ENCODE peak calls at places on chromosome 9, in seven cellular contexts. One of them, this sample, is unnamed.

GRCh38 chr9:18327106-18327505 is 146.8 kb upstream of the ADAMTSL1 start:
- DNase-seq in breast epithelium: no peak
- DNase-seq in epithelial cell of esophagus: no peak
- DNase-seq in thyroid gland: no peak
- DNase-seq in psoas muscle: no peak
- DNase-seq in spleen: no peak
- DNase-seq in tibial nerve: no peak
- DNase-seq in this sample: no peak

GRCh38 chr9:35618854-35619799 is 914 bp upstream of the CD72 start:
- DNase-seq in tibial nerve: no peak
- DNase-seq in epithelial cell of esophagus: no peak
- DNase-seq in breast epithelium: no peak
- DNase-seq in spleen: peak
- DNase-seq in psoas muscle: peak
- DNase-seq in thyroid gland: peak
- DNase-seq in this sample: no peak

GRCh38 chr9:100911273-100911672 is 117.3 kb upstream of the PLPPR1 start:
- DNase-seq in epithelial cell of esophagus: no peak
- DNase-seq in psoas muscle: no peak
- DNase-seq in spleen: no peak
- DNase-seq in breast epithelium: no peak
- DNase-seq in thyroid gland: no peak
- DNase-seq in tibial nerve: no peak
- DNase-seq in this sample: no peak

GRCh38 chr9:100445161-100445902 is 18.4 kb downstream of the MSANTD3 start:
- DNase-seq in breast epithelium: no peak
- DNase-seq in psoas muscle: no peak
- DNase-seq in spleen: no peak
- DNase-seq in thyroid gland: no peak
- DNase-seq in epithelial cell of esophagus: no peak
- DNase-seq in tibial nerve: no peak
- DNase-seq in this sample: no peak

GRCh38 chr9:135501261-135502167 is 1.0 kb downstream of the MRPS2 start:
- DNase-seq in epithelial cell of esophagus: no peak
- DNase-seq in spleen: peak
- DNase-seq in breast epithelium: no peak
- DNase-seq in psoas muscle: no peak
- DNase-seq in tibial nerve: no peak
- DNase-seq in thyroid gland: no peak
- DNase-seq in this sample: no peak

GRCh38 chr9:116103976-116104820 is 49.4 kb upstream of the PAPPA start:
- DNase-seq in thyroid gland: no peak
- DNase-seq in tibial nerve: no peak
- DNase-seq in psoas muscle: no peak
- DNase-seq in spleen: no peak
- DNase-seq in breast epithelium: no peak
- DNase-seq in epithelial cell of esophagus: peak
- DNase-seq in this sample: no peak

GRCh38 chr9:106085479-106085878 is 391.1 kb downstream of the TMEM38B start:
- DNase-seq in spleen: no peak
- DNase-seq in breast epithelium: no peak
- DNase-seq in epithelial cell of esophagus: no peak
- DNase-seq in thyroid gland: no peak
- DNase-seq in psoas muscle: no peak
- DNase-seq in tibial nerve: no peak
- DNase-seq in this sample: no peak

GRCh38 chr9:35452481-35452880 is 37.4 kb upstream of the RUSC2 start:
- DNase-seq in tibial nerve: no peak
- DNase-seq in epithelial cell of esophagus: no peak
- DNase-seq in spleen: no peak
- DNase-seq in breast epithelium: no peak
- DNase-seq in thyroid gland: no peak
- DNase-seq in psoas muscle: no peak
- DNase-seq in this sample: no peak

GRCh38 chr9:101495810-101496209 is 37.8 kb upstream of the RNF20 start:
- DNase-seq in tibial nerve: no peak
- DNase-seq in breast epithelium: no peak
- DNase-seq in psoas muscle: no peak
- DNase-seq in thyroid gland: no peak
- DNase-seq in spleen: no peak
- DNase-seq in epithelial cell of esophagus: peak
- DNase-seq in this sample: no peak

GRCh38 chr9:93231121-93231694 is 47.3 kb downstream of the WNK2 start:
- DNase-seq in tibial nerve: peak
- DNase-seq in thyroid gland: peak
- DNase-seq in psoas muscle: peak
- DNase-seq in spleen: peak
- DNase-seq in breast epithelium: no peak
- DNase-seq in epithelial cell of esophagus: no peak
- DNase-seq in this sample: peak

GRCh38 chr9:16866542-16866941 is 3.9 kb downstream of the BNC2 start:
- DNase-seq in psoas muscle: no peak
- DNase-seq in epithelial cell of esophagus: no peak
- DNase-seq in spleen: no peak
- DNase-seq in tibial nerve: no peak
- DNase-seq in breast epithelium: no peak
- DNase-seq in thyroid gland: no peak
- DNase-seq in this sample: no peak

GRCh38 chr9:24986331-24986730 is 440.6 kb upstream of the IZUMO3 start:
- DNase-seq in epithelial cell of esophagus: no peak
- DNase-seq in breast epithelium: no peak
- DNase-seq in spleen: no peak
- DNase-seq in psoas muscle: no peak
- DNase-seq in tibial nerve: no peak
- DNase-seq in thyroid gland: no peak
- DNase-seq in this sample: no peak

GRCh38 chr9:89670806-89671434 is 66.1 kb downstream of the GADD45G start:
- DNase-seq in breast epithelium: no peak
- DNase-seq in epithelial cell of esophagus: no peak
- DNase-seq in spleen: no peak
- DNase-seq in tibial nerve: no peak
- DNase-seq in thyroid gland: no peak
- DNase-seq in psoas muscle: no peak
- DNase-seq in this sample: no peak

GRCh38 chr9:127893392-127893791 is 6.0 kb downstream of the ST6GALNAC6 start:
- DNase-seq in epithelial cell of esophagus: no peak
- DNase-seq in breast epithelium: no peak
- DNase-seq in psoas muscle: no peak
- DNase-seq in spleen: no peak
- DNase-seq in tibial nerve: no peak
- DNase-seq in thyroid gland: no peak
- DNase-seq in this sample: no peak
- H3K4me3 ChIP-seq in epithelial cell of esophagus: no peak
- H3K4me3 ChIP-seq in breast epithelium: no peak
- H3K4me3 ChIP-seq in psoas muscle: no peak
- H3K4me3 ChIP-seq in spleen: no peak
- H3K4me3 ChIP-seq in tibial nerve: no peak
- H3K4me3 ChIP-seq in thyroid gland: no peak
- H3K4me3 ChIP-seq in this sample: no peak

GRCh38 chr9:109765821-109766220 is 14.2 kb upstream of the PALM2AKAP2 start:
- DNase-seq in thyroid gland: no peak
- DNase-seq in psoas muscle: no peak
- DNase-seq in tibial nerve: no peak
- DNase-seq in breast epithelium: no peak
- DNase-seq in epithelial cell of esophagus: no peak
- DNase-seq in spleen: no peak
- DNase-seq in this sample: no peak

GRCh38 chr9:109766351-109766750 is 13.6 kb upstream of the PALM2AKAP2 start:
- DNase-seq in tibial nerve: no peak
- DNase-seq in spleen: no peak
- DNase-seq in breast epithelium: no peak
- DNase-seq in thyroid gland: no peak
- DNase-seq in epithelial cell of esophagus: peak
- DNase-seq in psoas muscle: no peak
- DNase-seq in this sample: no peak

GRCh38 chr9:109767814-109768213 is 12.2 kb upstream of the PALM2AKAP2 start:
- DNase-seq in tibial nerve: no peak
- DNase-seq in thyroid gland: no peak
- DNase-seq in epithelial cell of esophagus: no peak
- DNase-seq in psoas muscle: no peak
- DNase-seq in breast epithelium: no peak
- DNase-seq in spleen: no peak
- DNase-seq in this sample: no peak

GRCh38 chr9:109769250-109769649 is 10.7 kb upstream of the PALM2AKAP2 start:
- DNase-seq in epithelial cell of esophagus: no peak
- DNase-seq in spleen: no peak
- DNase-seq in tibial nerve: no peak
- DNase-seq in breast epithelium: no peak
- DNase-seq in psoas muscle: no peak
- DNase-seq in thyroid gland: no peak
- DNase-seq in this sample: no peak

DNA sequence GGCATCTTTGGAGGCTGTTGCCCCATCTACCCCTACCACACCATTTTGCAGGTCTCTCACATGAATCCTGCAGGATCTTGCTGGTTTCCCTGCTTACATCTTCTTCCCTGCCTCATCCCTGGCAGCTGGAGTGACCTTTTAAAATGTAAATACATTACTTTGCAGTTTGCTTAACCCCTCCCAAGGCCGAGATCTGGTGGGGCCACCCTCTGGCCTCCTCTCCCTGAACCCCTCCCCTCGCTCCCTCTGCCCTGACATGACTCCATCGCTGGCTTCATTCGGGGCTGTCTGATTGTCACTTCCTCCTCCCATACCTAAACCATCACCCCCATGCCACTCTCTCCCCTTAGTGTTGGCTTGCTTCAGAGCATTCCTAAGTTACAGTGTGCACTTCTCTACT is 12.6 kb upstream of the PALM2AKAP2 start:
- DNase-seq in epithelial cell of esophagus: no peak
- DNase-seq in tibial nerve: no peak
- DNase-seq in breast epithelium: no peak
- DNase-seq in spleen: no peak
- DNase-seq in psoas muscle: no peak
- DNase-seq in thyroid gland: no peak
- DNase-seq in this sample: no peak
- H3K4me3 ChIP-seq in epithelial cell of esophagus: no peak
- H3K4me3 ChIP-seq in tibial nerve: no peak
- H3K4me3 ChIP-seq in breast epithelium: no peak
- H3K4me3 ChIP-seq in spleen: no peak
- H3K4me3 ChIP-seq in psoas muscle: no peak
- H3K4me3 ChIP-seq in thyroid gland: no peak
- H3K4me3 ChIP-seq in this sample: no peak

GRCh38 chr9:78292026-78292425 is 4.9 kb upstream of the PSAT1 start:
- DNase-seq in epithelial cell of esophagus: no peak
- DNase-seq in thyroid gland: peak
- DNase-seq in spleen: no peak
- DNase-seq in psoas muscle: no peak
- DNase-seq in tibial nerve: no peak
- DNase-seq in breast epithelium: no peak
- DNase-seq in this sample: no peak

GRCh38 chr9:78295177-78295575 is 1.7 kb upstream of the PSAT1 start:
- DNase-seq in breast epithelium: no peak
- DNase-seq in psoas muscle: no peak
- DNase-seq in spleen: no peak
- DNase-seq in thyroid gland: no peak
- DNase-seq in tibial nerve: no peak
- DNase-seq in epithelial cell of esophagus: no peak
- DNase-seq in this sample: no peak

GRCh38 chr9:78294290-78295176 is 2.4 kb upstream of the PSAT1 start:
- DNase-seq in tibial nerve: no peak
- DNase-seq in spleen: no peak
- DNase-seq in breast epithelium: no peak
- DNase-seq in epithelial cell of esophagus: no peak
- DNase-seq in psoas muscle: no peak
- DNase-seq in thyroid gland: no peak
- DNase-seq in this sample: no peak

GRCh38 chr9:78291240-78291915 is 5.5 kb upstream of the PSAT1 start:
- DNase-seq in epithelial cell of esophagus: no peak
- DNase-seq in spleen: no peak
- DNase-seq in thyroid gland: no peak
- DNase-seq in breast epithelium: no peak
- DNase-seq in psoas muscle: no peak
- DNase-seq in tibial nerve: no peak
- DNase-seq in this sample: no peak

DNA sequence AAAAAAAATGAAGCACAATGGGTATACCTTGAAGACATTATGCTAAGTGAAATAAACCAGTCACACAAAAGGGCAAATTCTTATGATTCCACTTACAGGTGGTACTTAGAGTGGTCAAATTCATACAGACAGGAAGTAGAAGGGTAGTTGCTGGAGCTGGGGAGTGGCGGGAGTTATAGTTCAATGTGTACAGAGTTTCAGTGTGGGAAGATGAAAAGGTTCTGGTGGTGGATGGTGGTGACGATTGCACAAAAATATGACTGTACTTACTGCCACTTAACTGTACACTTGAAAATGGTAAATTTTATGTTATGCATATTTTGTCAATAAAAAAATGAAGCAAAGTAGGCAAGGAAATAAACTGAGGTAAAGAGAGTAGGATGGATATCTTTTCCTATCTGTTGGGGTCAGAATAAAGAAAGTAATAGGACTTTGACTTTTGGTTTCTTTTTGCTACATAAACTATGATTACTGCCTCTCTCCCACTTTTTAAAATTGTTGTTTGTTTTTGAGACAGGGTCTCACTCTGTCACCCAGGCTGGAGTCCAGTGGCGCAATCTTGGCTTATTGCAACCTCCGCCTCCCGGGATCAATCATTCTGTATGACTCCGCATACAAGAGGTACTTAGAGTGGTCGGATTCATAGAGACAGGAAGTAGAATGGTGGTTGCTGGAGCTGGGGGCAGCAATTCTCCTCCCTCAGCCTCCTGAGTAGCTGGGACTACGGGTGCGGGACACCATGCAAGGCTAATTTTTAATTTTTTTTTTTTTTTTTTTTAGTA is 4.0 kb upstream of the PSAT1 start:
- DNase-seq in tibial nerve: no peak
- DNase-seq in epithelial cell of esophagus: no peak
- DNase-seq in breast epithelium: no peak
- DNase-seq in thyroid gland: no peak
- DNase-seq in psoas muscle: no peak
- DNase-seq in spleen: no peak
- DNase-seq in this sample: no peak
- H3K4me3 ChIP-seq in tibial nerve: no peak
- H3K4me3 ChIP-seq in epithelial cell of esophagus: no peak
- H3K4me3 ChIP-seq in breast epithelium: no peak
- H3K4me3 ChIP-seq in thyroid gland: no peak
- H3K4me3 ChIP-seq in psoas muscle: no peak
- H3K4me3 ChIP-seq in spleen: no peak
- H3K4me3 ChIP-seq in this sample: no peak

DNA sequence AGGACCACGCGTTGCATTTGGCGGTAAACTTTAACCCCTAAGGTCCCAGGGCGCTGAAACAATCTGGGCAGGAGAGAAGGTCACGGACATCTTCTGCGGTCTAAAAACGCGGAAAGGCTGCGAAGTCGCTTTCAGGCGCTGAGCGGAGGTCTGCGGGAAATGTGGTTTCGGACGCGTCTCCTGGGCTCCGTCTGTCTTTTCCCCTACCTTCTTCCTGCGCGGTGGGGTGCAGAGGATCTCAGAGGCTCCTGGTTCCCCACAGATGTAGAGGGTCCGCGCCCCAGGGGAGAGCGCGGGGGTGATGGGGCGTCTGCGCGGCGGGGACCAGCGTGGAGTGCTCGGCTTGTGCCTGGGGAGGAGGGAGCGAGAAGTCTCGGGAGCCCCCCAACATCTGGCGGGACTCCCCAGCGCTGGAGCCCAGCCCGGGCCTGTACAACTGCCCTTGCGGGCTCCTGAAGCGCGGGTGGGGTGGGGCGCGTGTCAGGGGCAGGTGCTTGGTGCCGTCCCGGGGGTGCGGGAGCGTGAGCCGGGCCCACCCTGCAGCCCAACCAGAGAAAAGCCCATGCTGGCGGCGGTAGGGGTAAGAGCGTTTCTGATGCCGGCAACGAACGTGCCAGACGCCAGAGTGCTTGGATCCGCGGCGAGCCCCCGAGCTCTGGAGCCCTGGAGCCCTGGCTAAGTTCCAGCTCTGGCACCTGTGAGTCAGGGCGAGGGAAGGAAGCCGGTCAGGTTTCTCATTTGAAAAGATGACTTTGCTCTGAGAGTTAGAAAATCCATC is 58.2 kb downstream of the ZNF510 start:
- DNase-seq in epithelial cell of esophagus: peak
- DNase-seq in tibial nerve: no peak
- DNase-seq in breast epithelium: no peak
- DNase-seq in thyroid gland: peak
- DNase-seq in spleen: no peak
- DNase-seq in psoas muscle: no peak
- DNase-seq in this sample: peak
- H3K4me3 ChIP-seq in epithelial cell of esophagus: no peak
- H3K4me3 ChIP-seq in tibial nerve: peak
- H3K4me3 ChIP-seq in breast epithelium: peak
- H3K4me3 ChIP-seq in thyroid gland: no peak
- H3K4me3 ChIP-seq in spleen: peak
- H3K4me3 ChIP-seq in psoas muscle: peak
- H3K4me3 ChIP-seq in this sample: no peak

This sample was measured in body of pancreas.